ENCODE peak calls at places on chromosomes 16 and 17, in ten cellular contexts. A, H, J, M, T, W, X, P, C and O are unnamed samples.

GRCh38 chr16:23498863-23499262 is 11.4 kb downstream of the GGA2 start:
- DNase-seq in A (no peak), H (no peak), J (no peak), M (no peak), T (no peak), W (no peak), X (no peak), P (no peak), C (no peak), O (no peak)

GRCh38 chr17:3556239-3556904 is 1.2 kb downstream of the TRPV3 start:
- DNase-seq in A (no peak), H (no peak), J (no peak), M (no peak), T (no peak), W (no peak), X (no peak), P (no peak), C (no peak), O (no peak)

GRCh38 chr17:7346761-7347614 is 5.0 kb upstream of the KCTD11 start:
- DNase-seq in A (no peak), H (no peak), J (no peak), M (no peak), T (no peak), W (no peak), X (peak; percentile 40), P (no peak), C (no peak), O (no peak)

GRCh38 chr16:67613808-67614207 is 31.1 kb upstream of the CARMIL2 start:
- DNase-seq in A (no peak), H (no peak), J (no peak), M (no peak), T (no peak), W (no peak), X (no peak), P (peak; percentile 22), C (no peak), O (no peak)

GRCh38 chr16:71927383-71927782 is 32.1 kb downstream of the IST1 start:
- DNase-seq in A (peak; percentile 44), H (peak; percentile 9), J (peak; percentile 52), M (no peak), T (peak; percentile 42), W (peak; percentile 40), X (peak; percentile 94), P (peak; percentile 86), C (peak; percentile 63), O (no peak)

GRCh38 chr17:64386412-64387144 is 4.1 kb downstream of the PECAM1 start:
- DNase-seq in A (no peak), H (no peak), J (no peak), M (no peak), T (no peak), W (no peak), X (no peak), P (no peak), C (no peak), O (no peak)

GRCh38 chr16:583470-583814 is 6.4 kb upstream of the RAB40C start:
- DNase-seq in A (no peak), H (no peak), J (no peak), M (no peak), T (no peak), W (no peak), X (no peak), P (no peak), C (no peak), O (no peak)

GRCh38 chr17:3011891-3012290 is 51.5 kb downstream of the OR1D5 start:
- DNase-seq in A (no peak), H (no peak), J (no peak), M (no peak), T (no peak), W (no peak), X (no peak), P (no peak), C (no peak), O (no peak)

GRCh38 chr17:10062757-10063385 is 135.5 kb downstream of the GAS7 start:
- DNase-seq in A (no peak), H (no peak), J (peak; percentile 18), M (no peak), T (no peak), W (no peak), X (no peak), P (peak; percentile 59), C (no peak), O (no peak)

GRCh38 chr17:58837699-58838098 is 82.0 kb downstream of the PPM1E start:
- DNase-seq in A (no peak), H (no peak), J (no peak), M (no peak), T (no peak), W (no peak), X (no peak), P (no peak), C (no peak), O (no peak)

GRCh38 chr17:5526821-5527598 is 40.6 kb downstream of the MIS12 start:
- DNase-seq in A (no peak), H (peak; percentile 89), J (peak; percentile 74), M (no peak), T (peak; percentile 75), W (no peak), X (peak; percentile 91), P (peak; percentile 85), C (no peak), O (peak; percentile 32)

GRCh38 chr17:79048826-79049755 is 25.1 kb downstream of the C1QTNF1 start:
- DNase-seq in A (no peak), H (no peak), J (no peak), M (no peak), T (no peak), W (no peak), X (no peak), P (peak; percentile 55), C (no peak), O (no peak)

DNA sequence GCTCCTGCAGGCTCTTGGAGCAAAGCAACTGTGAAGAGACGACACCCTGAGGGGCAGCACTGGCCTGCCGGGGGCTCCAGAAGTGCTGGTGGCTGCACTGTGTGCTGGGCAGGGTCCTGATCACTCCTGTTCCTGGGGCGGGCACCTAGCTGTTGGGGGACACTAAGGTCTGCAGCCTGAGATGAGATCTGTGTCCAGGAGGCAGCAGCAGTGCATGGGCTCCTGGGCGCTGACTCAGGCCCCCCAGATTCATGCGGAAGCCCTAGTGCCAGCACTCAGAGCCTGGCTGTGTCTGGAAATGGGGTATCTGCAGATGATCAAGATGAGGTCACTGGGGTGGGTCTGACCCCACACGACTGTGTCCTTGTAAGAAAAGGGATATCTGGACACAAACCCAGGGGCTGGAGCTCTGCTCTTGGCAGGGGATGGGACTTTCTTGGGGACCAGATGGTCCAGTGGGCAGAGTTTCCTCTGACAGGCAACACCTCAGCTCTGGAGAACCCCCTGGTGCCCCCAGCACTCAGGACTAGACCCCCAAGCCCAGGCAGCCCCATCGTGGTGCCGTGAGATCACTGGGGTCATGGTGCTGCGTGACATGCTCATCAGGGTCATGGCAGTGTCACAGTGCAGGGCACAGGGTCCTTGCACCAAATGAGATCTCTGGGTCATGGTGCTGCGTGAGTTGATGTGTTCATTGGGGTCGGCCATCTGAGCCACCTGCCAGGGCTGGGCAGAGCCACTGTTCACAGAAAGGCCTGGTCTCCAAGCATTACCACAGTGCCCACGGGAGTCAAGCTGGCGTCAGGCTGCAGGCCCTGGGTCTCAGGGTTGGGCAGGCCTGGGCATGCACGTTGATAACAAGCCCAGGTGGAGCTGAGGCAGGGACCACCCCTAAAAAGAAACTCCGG is 9.5 kb downstream of the FAAP100 start:
- DNase-seq in A (no peak), H (no peak), J (no peak), M (no peak), T (no peak), W (no peak), X (no peak), P (no peak), C (no peak), O (no peak)
- TF ChIP-seq CTCF in A (no peak), H (no peak), J (no peak), M (no peak), T (no peak), W (no peak), X (no peak), P (no peak), C (no peak), O (no peak)

GRCh38 chr16:3673676-3674377 is 19.3 kb downstream of the DNASE1 start:
- DNase-seq in A (no peak), H (no peak), J (no peak), M (no peak), T (no peak), W (no peak), X (no peak), P (no peak), C (no peak), O (no peak)

GRCh38 chr16:3671424-3671823 is 16.9 kb downstream of the DNASE1 start:
- DNase-seq in A (no peak), H (no peak), J (no peak), M (no peak), T (no peak), W (no peak), X (no peak), P (no peak), C (no peak), O (no peak)

GRCh38 chr16:3673201-3673600 is 18.7 kb downstream of the DNASE1 start:
- DNase-seq in A (no peak), H (no peak), J (no peak), M (no peak), T (no peak), W (no peak), X (no peak), P (no peak), C (no peak), O (no peak)

GRCh38 chr16:3670711-3671110 is 16.2 kb downstream of the DNASE1 start:
- DNase-seq in A (no peak), H (no peak), J (no peak), M (no peak), T (no peak), W (no peak), X (no peak), P (no peak), C (no peak), O (no peak)

DNA sequence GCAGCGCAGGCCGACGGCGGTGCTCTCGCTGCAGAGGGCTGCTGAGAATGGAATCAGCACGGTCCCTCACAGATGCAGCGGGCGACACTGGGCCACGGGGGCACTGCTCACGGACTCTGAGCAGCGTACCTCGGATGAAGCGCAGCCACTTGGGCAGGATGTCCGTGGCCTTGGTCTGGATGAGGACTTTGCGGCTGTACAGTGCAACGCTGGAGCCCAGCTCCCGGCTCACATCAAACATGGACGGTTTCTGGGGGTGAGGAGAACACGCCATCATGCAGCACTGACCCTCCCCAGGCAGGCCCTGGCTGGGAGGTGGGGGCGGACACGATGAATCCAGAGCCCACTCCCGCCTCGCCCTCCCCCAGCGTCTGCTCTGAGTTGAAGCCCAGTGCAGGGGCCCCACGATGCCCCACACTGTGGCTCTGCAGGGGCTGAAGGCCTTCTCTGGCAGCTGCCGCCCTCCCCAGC is 18.1 kb downstream of the DNASE1 start:
- DNase-seq in A (no peak), H (no peak), J (no peak), M (no peak), T (no peak), W (no peak), X (no peak), P (no peak), C (no peak), O (no peak)
- TF ChIP-seq POLR2A in A (no peak), H (no peak), J (no peak), M (no peak), T (no peak), W (no peak), X (no peak), P (no peak), C (no peak), O (no peak)

GRCh38 chr17:50196036-50196435 is 5.4 kb downstream of the COL1A1 start:
- DNase-seq in A (no peak), H (no peak), J (no peak), M (no peak), T (no peak), W (no peak), X (no peak), P (no peak), C (no peak), O (no peak)
- H3K4me3 ChIP-seq in A (no peak overlapping the region), H (no peak overlapping the region), J (no peak overlapping the region), M (no peak overlapping the region), T (no peak overlapping the region), W (no peak overlapping the region), X (no peak overlapping the region), P (no peak overlapping the region), C (no peak overlapping the region), O (no peak overlapping the region)

GRCh38 chr17:44775136-44775837 is 16.5 kb downstream of the ADAM11 start:
- DNase-seq in A (peak; percentile 97), H (peak; percentile 87), J (no peak), M (peak; percentile 88), T (peak; percentile 97), W (no peak), X (peak; percentile 98), P (peak; percentile 99), C (peak; percentile 95), O (peak; percentile 96)
- TF ChIP-seq CTCF in A (no peak), H (no peak), J (no peak), M (no peak), T (no peak), W (peak; percentile 18), X (no peak), P (no peak), C (no peak), O (no peak)